ENCODE peak calls at places on chromosomes 1 and 21, in five cellular contexts. One of them, this sample, is unnamed.

GRCh38 chr1:2255420-2256369 is 27.6 kb downstream of the SKI start:
- DNase-seq in nephron progenitor cell: no peak
- DNase-seq in GM23248: peak
- DNase-seq in ELF-1: peak
- DNase-seq in T-helper 2 cell: peak
- DNase-seq in this sample: no peak

GRCh38 chr1:234928642-234929041 is 200.0 kb downstream of the TOMM20 start:
- DNase-seq in nephron progenitor cell: no peak
- DNase-seq in GM23248: no peak
- DNase-seq in ELF-1: no peak
- DNase-seq in T-helper 2 cell: no peak
- DNase-seq in this sample: no peak

GRCh38 chr1:119440908-119441307 is 26.0 kb downstream of the HSD3B2 start:
- DNase-seq in nephron progenitor cell: no peak
- DNase-seq in GM23248: no peak
- DNase-seq in ELF-1: peak
- DNase-seq in T-helper 2 cell: no peak
- DNase-seq in this sample: no peak

GRCh38 chr1:41658444-41659158 is 174.1 kb upstream of the EDN2 start:
- DNase-seq in nephron progenitor cell: no peak
- DNase-seq in GM23248: no peak
- DNase-seq in ELF-1: no peak
- DNase-seq in T-helper 2 cell: no peak
- DNase-seq in this sample: no peak

GRCh38 chr1:109926662-109927300 is 16.1 kb downstream of the CSF1 start:
- DNase-seq in nephron progenitor cell: no peak
- DNase-seq in GM23248: peak
- DNase-seq in ELF-1: no peak
- DNase-seq in T-helper 2 cell: no peak
- DNase-seq in this sample: no peak

GRCh38 chr1:19884312-19884711 is 2.1 kb downstream of the OTUD3 start:
- DNase-seq in nephron progenitor cell: no peak
- DNase-seq in GM23248: no peak
- DNase-seq in ELF-1: no peak
- DNase-seq in T-helper 2 cell: no peak
- DNase-seq in this sample: no peak

GRCh38 chr1:113657126-113657525 is 102.2 kb downstream of the PHTF1 start:
- DNase-seq in nephron progenitor cell: no peak
- DNase-seq in GM23248: no peak
- DNase-seq in ELF-1: no peak
- DNase-seq in T-helper 2 cell: no peak
- DNase-seq in this sample: no peak

GRCh38 chr1:5632226-5632625 is 360.0 kb downstream of the NPHP4 start:
- DNase-seq in nephron progenitor cell: no peak
- DNase-seq in GM23248: no peak
- DNase-seq in ELF-1: peak
- DNase-seq in T-helper 2 cell: no peak
- DNase-seq in this sample: no peak

GRCh38 chr1:201745023-201745422 is 83.9 kb upstream of the IPO9 start:
- DNase-seq in nephron progenitor cell: no peak
- DNase-seq in GM23248: peak
- DNase-seq in ELF-1: no peak
- DNase-seq in T-helper 2 cell: no peak
- DNase-seq in this sample: no peak

GRCh38 chr1:47219590-47220220 is 12.3 kb downstream of the TAL1 start:
- DNase-seq in nephron progenitor cell: no peak
- DNase-seq in GM23248: no peak
- DNase-seq in ELF-1: no peak
- DNase-seq in T-helper 2 cell: no peak
- DNase-seq in this sample: no peak

GRCh38 chr1:77504986-77505385 is 177.5 kb downstream of the ZZZ3 start:
- DNase-seq in nephron progenitor cell: no peak
- DNase-seq in GM23248: no peak
- DNase-seq in ELF-1: no peak
- DNase-seq in T-helper 2 cell: no peak
- DNase-seq in this sample: no peak

GRCh38 chr1:111921948-111922347 is 67.5 kb downstream of the KCND3 start:
- DNase-seq in nephron progenitor cell: no peak
- DNase-seq in GM23248: no peak
- DNase-seq in ELF-1: no peak
- DNase-seq in T-helper 2 cell: no peak
- DNase-seq in this sample: no peak

GRCh38 chr1:23980725-23981063 is 567 bp upstream of the SRSF10 start:
- DNase-seq in nephron progenitor cell: peak
- DNase-seq in GM23248: peak
- DNase-seq in ELF-1: peak
- DNase-seq in T-helper 2 cell: no peak
- DNase-seq in this sample: peak

GRCh38 chr1:56481140-56481694 is 98.1 kb downstream of the PLPP3 start:
- DNase-seq in nephron progenitor cell: no peak
- DNase-seq in GM23248: no peak
- DNase-seq in ELF-1: no peak
- DNase-seq in T-helper 2 cell: no peak
- DNase-seq in this sample: no peak

GRCh38 chr1:181789395-181789794 is 272.1 kb downstream of the ZNF648 start:
- DNase-seq in nephron progenitor cell: no peak
- DNase-seq in GM23248: peak
- DNase-seq in ELF-1: no peak
- DNase-seq in T-helper 2 cell: no peak
- DNase-seq in this sample: no peak

GRCh38 chr1:29812397-29813135 is 576.2 kb downstream of the PTPRU start:
- DNase-seq in nephron progenitor cell: no peak
- DNase-seq in GM23248: no peak
- DNase-seq in ELF-1: no peak
- DNase-seq in T-helper 2 cell: no peak
- DNase-seq in this sample: no peak

GRCh38 chr1:204977327-204977726 is 65.7 kb upstream of the CNTN2 start:
- DNase-seq in nephron progenitor cell: no peak
- DNase-seq in GM23248: no peak
- DNase-seq in ELF-1: no peak
- DNase-seq in T-helper 2 cell: no peak
- DNase-seq in this sample: no peak

GRCh38 chr1:86551305-86551704 is 4.4 kb downstream of the CLCA4 start:
- DNase-seq in nephron progenitor cell: no peak
- DNase-seq in GM23248: no peak
- DNase-seq in ELF-1: peak
- DNase-seq in T-helper 2 cell: no peak
- DNase-seq in this sample: no peak

GRCh38 chr1:153122831-153123421 is 9.6 kb upstream of the SPRR2F start:
- DNase-seq in nephron progenitor cell: peak
- DNase-seq in GM23248: no peak
- DNase-seq in ELF-1: peak
- DNase-seq in T-helper 2 cell: no peak
- DNase-seq in this sample: no peak

GRCh38 chr1:116513956-116514355 is 56.9 kb downstream of the CD58 start:
- DNase-seq in nephron progenitor cell: no peak
- DNase-seq in GM23248: no peak
- DNase-seq in ELF-1: no peak
- DNase-seq in T-helper 2 cell: no peak
- DNase-seq in this sample: no peak

GRCh38 chr1:201366696-201367095 is 10.8 kb downstream of the TNNT2 start:
- DNase-seq in nephron progenitor cell: no peak
- DNase-seq in GM23248: no peak
- DNase-seq in ELF-1: no peak
- DNase-seq in T-helper 2 cell: no peak
- DNase-seq in this sample: no peak

GRCh38 chr1:85801520-85801919 is 93.3 kb upstream of the ZNHIT6 start:
- DNase-seq in nephron progenitor cell: no peak
- DNase-seq in GM23248: peak
- DNase-seq in ELF-1: no peak
- DNase-seq in T-helper 2 cell: no peak
- DNase-seq in this sample: no peak

GRCh38 chr1:8866792-8867415 is 11.6 kb downstream of the ENO1 start:
- DNase-seq in nephron progenitor cell: no peak
- DNase-seq in GM23248: peak
- DNase-seq in ELF-1: peak
- DNase-seq in T-helper 2 cell: no peak
- DNase-seq in this sample: no peak

GRCh38 chr1:28056129-28056925 is 32.1 kb downstream of the EYA3 start:
- DNase-seq in nephron progenitor cell: peak
- DNase-seq in GM23248: no peak
- DNase-seq in ELF-1: no peak
- DNase-seq in T-helper 2 cell: peak
- DNase-seq in this sample: no peak

GRCh38 chr1:74512516-74512915 is at the start of gene LRRC53:
- DNase-seq in nephron progenitor cell: no peak
- DNase-seq in GM23248: no peak
- DNase-seq in ELF-1: no peak
- DNase-seq in T-helper 2 cell: no peak
- DNase-seq in this sample: no peak

GRCh38 chr21:39951183-39952101 is 84.2 kb downstream of the PCP4 start:
- DNase-seq in nephron progenitor cell: no peak
- DNase-seq in GM23248: no peak
- DNase-seq in ELF-1: peak
- DNase-seq in T-helper 2 cell: no peak
- DNase-seq in this sample: no peak

GRCh38 chr1:83555871-83556270 is 443.1 kb downstream of the TTLL7 start:
- DNase-seq in nephron progenitor cell: no peak
- DNase-seq in GM23248: peak
- DNase-seq in ELF-1: no peak
- DNase-seq in T-helper 2 cell: no peak
- DNase-seq in this sample: no peak